ENCODE peak calls at places on chromosomes 7 and 10, in six cellular contexts. N, R, Y, A, M and J are unnamed samples.

GRCh38 chr7:96080021-96080420 is 241.9 kb downstream of the SLC25A13 start:
- DNase-seq in N (no peak), R (no peak), Y (no peak), A (peak), M (no peak), J (no peak)

GRCh38 chr10:123213192-123213591 is 59.0 kb downstream of the BUB3 start:
- DNase-seq in N (no peak), R (no peak), Y (no peak), A (no peak), M (no peak), J (no peak)

GRCh38 chr7:157466473-157467261 is 129.9 kb downstream of the DNAJB6 start:
- DNase-seq in N (peak), R (peak), Y (no peak), A (no peak), M (no peak), J (no peak)

GRCh38 chr7:51256244-51256781 is 60.3 kb downstream of the COBL start:
- DNase-seq in N (no peak), R (peak), Y (no peak), A (no peak), M (no peak), J (no peak)

GRCh38 chr10:61175331-61175730 is 231.3 kb upstream of the RHOBTB1 start:
- DNase-seq in N (no peak), R (no peak), Y (peak), A (peak), M (peak), J (peak)

GRCh38 chr10:31099664-31100063 is 68.0 kb upstream of the ZNF438 start:
- DNase-seq in N (no peak), R (no peak), Y (peak), A (peak), M (peak), J (no peak)

GRCh38 chr10:96090463-96090800 is 39.7 kb upstream of the ZNF518A start:
- DNase-seq in N (no peak), R (no peak), Y (no peak), A (no peak), M (no peak), J (no peak)

GRCh38 chr10:84397735-84398144 is 69.4 kb downstream of the CCSER2 start:
- DNase-seq in N (no peak), R (no peak), Y (no peak), A (no peak), M (no peak), J (no peak)

GRCh38 chr7:88289505-88290129 is 17.1 kb downstream of the STEAP4 start:
- DNase-seq in N (no peak), R (no peak), Y (peak), A (peak), M (peak), J (no peak)

GRCh38 chr7:29606287-29606721 is 42.7 kb downstream of the PRR15 start:
- DNase-seq in N (no peak), R (no peak), Y (peak), A (peak), M (peak), J (no peak)

GRCh38 chr7:51645298-51645697 is 328.7 kb upstream of the COBL start:
- DNase-seq in N (no peak), R (peak), Y (no peak), A (peak), M (peak), J (no peak)

GRCh38 chr10:23512355-23513058 is 73.6 kb downstream of the OTUD1 start:
- DNase-seq in N (no peak), R (no peak), Y (peak), A (peak), M (peak), J (peak)

GRCh38 chr10:11305825-11306601 is 288.3 kb downstream of the CELF2 start:
- DNase-seq in N (no peak), R (no peak), Y (no peak), A (no peak), M (no peak), J (no peak)

GRCh38 chr10:118238573-118239240 is 103.4 kb downstream of the FAM204A start:
- DNase-seq in N (no peak), R (no peak), Y (peak), A (no peak), M (no peak), J (no peak)

GRCh38 chr10:35933940-35934636 is 292.0 kb upstream of the FZD8 start:
- DNase-seq in N (no peak), R (no peak), Y (no peak), A (no peak), M (no peak), J (no peak)

GRCh38 chr7:109206196-109206595 is 636.5 kb downstream of the DNAJB9 start:
- DNase-seq in N (no peak), R (no peak), Y (no peak), A (no peak), M (no peak), J (no peak)

GRCh38 chr10:65110029-65110428 is 1588.8 kb downstream of the REEP3 start:
- DNase-seq in N (no peak), R (no peak), Y (no peak), A (no peak), M (no peak), J (no peak)

GRCh38 chr10:79411546-79412495 is 33.6 kb downstream of the ZCCHC24 start:
- DNase-seq in N (no peak), R (no peak), Y (no peak), A (no peak), M (no peak), J (no peak)

GRCh38 chr7:44232900-44233715 is 32.3 kb downstream of the YKT6 start:
- DNase-seq in N (no peak), R (no peak), Y (no peak), A (no peak), M (no peak), J (no peak)

GRCh38 chr10:128859738-128860386 is 607.2 kb upstream of the MGMT start:
- DNase-seq in N (no peak), R (peak), Y (peak), A (no peak), M (no peak), J (no peak)

GRCh38 chr7:93715234-93715633 is 140.7 kb upstream of the CALCR start:
- DNase-seq in N (peak), R (peak), Y (peak), A (peak), M (peak), J (peak)

DNA sequence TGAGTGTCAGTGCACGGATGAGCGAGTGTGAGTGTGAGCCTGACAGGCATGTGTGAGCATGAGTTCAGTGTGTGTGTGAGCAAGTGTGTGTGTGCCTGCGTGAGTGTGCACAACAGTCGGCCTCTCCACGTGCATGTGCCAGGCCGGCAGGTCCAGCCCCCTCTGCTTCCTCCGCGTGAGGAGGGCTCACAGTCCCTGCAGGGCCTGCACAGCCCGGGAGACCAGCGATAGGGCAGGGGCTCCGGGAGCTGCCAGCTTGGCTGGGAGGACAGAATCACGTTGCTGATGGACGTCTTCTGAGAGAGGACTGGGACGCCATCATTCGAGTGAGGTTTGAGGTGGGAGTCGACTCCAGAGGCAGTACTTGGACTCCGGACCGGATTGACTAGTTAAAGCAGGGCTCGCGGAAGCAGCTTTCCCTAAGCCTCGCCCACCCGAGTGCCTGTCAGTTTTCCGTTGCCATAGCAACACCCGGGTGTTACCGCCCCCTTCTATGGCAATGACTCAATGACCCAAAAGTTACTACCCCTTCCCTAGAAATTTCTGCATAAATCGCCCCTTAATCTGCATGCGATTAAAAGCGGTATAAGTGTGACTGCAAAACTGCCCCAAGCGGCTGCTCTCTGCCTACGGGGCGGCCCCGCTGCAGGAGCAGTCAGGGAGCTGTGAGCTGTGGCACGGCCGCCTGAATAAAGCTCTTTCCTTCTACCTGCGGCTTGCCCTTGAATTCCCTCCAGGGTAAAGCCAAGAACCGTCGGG is 19.7 kb upstream of the CFAP46 start:
- DNase-seq in N (peak), R (peak), Y (peak), A (peak), M (peak), J (peak)
- TF ChIP-seq CTCF in N (no peak), R (peak), Y (peak), A (peak), M (no peak), J (no peak)

DNA sequence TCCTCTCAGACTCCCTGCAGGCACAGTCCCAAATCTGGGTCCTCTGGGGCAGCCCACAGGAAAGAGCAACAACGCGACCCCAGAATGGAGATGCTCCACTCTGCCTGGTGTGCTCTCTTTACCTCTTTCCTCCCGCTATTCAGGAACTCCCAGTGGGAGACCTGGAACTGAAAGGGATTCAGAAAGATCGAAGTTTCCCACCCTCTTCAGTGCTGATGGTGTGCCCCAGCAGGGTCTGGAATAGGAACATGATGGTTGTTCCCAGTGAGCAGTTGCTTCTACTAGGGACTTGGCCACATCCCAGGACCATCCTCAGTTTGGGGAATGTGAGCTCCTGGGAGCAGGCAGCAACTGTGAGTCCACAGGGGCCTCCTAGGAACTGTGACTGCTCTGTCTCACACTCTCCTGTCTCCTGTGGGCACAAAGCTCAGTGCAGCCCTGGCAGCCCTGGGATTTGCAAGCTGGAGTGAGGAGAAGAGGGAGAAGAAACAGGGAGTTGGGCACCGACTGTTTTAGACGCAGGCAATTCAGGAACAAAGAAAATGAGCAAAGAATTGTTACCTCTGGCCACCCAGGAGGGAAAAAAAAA is 17.9 kb downstream of the OR6V1 start:
- DNase-seq in N (no peak), R (peak), Y (no peak), A (no peak), M (no peak), J (no peak)
- TF ChIP-seq CTCF in N (no peak), R (peak), Y (no peak), A (no peak), M (no peak), J (no peak)

DNA sequence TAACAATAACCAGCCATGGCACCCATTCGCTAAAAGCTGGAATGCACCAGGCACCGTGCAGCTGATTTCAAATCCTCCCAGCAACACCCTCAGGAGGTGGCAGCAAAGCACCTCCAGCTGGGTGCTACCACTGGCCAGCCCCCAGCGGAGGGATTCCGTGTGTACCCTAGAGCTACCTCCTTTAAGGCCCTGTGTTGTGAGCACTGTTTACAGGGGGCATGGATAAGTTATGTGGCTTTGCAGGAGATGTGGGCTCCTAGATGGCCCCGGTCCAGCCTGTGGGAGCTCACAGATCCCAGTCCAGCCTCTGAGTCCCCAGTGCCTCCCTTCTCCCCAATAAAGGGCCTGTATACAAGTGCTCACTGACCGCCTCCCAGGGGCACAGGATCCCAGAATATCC is 27.1 kb downstream of the TNRC18 start:
- DNase-seq in N (peak), R (no peak), Y (no peak), A (no peak), M (no peak), J (no peak)
- TF ChIP-seq CTCF in N (peak), R (no peak), Y (no peak), A (no peak), M (no peak), J (no peak)

GRCh38 chr10:69786791-69787190 is 14.9 kb upstream of the COL13A1 start:
- DNase-seq in N (no peak), R (peak), Y (peak), A (peak), M (no peak), J (no peak)
- TF ChIP-seq CTCF in N (peak), R (peak), Y (peak), A (peak), M (peak), J (peak)

GRCh38 chr10:111990734-111991133 is 192.8 kb downstream of the GPAM start:
- DNase-seq in N (no peak), R (peak), Y (peak), A (no peak), M (no peak), J (no peak)
- TF ChIP-seq CTCF in N (no peak), R (peak), Y (peak), A (no peak), M (no peak), J (peak)

GRCh38 chr10:81820418-81820817 is 54.6 kb upstream of the NRG3 start:
- DNase-seq in N (no peak), R (no peak), Y (peak), A (no peak), M (no peak), J (no peak)
- TF ChIP-seq CTCF in N (peak), R (peak), Y (peak), A (peak), M (no peak), J (no peak)

DNA sequence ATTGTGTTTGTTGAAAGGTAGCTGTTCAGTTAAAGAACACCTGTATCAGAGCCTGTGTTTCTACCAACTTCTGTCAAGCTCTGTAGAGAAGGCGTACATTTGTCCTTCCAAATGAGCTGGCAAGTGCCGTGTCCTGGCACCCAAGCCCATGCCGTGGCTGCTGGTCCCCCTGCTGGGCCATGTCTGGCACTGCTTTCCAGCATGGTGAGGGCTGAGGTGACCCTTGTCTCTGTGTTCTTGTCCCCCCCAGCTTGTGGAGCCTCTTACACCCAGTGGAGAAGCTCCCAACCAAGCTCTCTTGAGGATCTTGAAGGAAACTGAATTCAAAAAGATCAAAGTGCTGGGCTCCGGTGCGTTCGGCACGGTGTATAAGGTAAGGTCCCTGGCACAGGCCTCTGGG is 154.9 kb downstream of the EGFR start:
- DNase-seq in N (no peak), R (no peak), Y (no peak), A (no peak), M (no peak), J (no peak)
- TF ChIP-seq CTCF in N (no peak), R (peak), Y (no peak), A (no peak), M (no peak), J (no peak)

DNA sequence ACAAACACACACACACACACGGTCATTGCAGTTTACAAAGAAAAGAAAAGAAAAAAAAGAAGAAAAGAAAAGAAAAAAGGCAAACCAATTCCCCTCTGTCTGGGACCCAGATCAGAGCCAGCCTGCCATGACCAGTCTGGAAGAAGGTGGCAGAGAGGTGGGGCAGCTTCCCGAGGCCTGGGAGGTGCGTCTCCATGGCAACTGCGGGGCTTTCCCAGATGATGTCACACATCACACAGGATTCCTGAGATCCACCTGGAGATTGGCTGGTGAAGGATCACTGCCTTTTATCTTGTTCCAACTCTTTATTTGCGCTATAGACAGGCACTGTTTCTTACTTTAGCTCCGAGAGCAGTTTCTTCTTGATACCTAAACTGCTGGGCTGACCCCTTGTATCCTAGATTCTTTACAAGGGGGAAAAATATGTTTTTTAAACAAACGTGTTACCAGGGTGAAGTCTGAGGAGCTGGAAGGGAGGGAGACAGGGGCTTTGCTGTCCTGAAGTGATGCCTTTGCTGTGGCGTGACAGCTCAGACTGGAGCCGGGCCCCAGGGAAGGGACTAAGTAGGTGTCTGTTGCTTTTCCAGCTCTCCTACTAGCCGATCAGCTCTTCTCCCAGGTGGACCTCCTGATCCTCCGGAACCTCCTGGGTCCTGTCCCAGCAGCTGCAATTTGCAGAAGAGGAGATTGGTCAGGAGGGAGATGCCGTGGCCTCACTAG is 298.5 kb downstream of the KLF6 start:
- DNase-seq in N (peak), R (peak), Y (peak), A (peak), M (peak), J (no peak)
- TF ChIP-seq CTCF in N (no peak), R (no peak), Y (no peak), A (no peak), M (no peak), J (no peak)

DNA sequence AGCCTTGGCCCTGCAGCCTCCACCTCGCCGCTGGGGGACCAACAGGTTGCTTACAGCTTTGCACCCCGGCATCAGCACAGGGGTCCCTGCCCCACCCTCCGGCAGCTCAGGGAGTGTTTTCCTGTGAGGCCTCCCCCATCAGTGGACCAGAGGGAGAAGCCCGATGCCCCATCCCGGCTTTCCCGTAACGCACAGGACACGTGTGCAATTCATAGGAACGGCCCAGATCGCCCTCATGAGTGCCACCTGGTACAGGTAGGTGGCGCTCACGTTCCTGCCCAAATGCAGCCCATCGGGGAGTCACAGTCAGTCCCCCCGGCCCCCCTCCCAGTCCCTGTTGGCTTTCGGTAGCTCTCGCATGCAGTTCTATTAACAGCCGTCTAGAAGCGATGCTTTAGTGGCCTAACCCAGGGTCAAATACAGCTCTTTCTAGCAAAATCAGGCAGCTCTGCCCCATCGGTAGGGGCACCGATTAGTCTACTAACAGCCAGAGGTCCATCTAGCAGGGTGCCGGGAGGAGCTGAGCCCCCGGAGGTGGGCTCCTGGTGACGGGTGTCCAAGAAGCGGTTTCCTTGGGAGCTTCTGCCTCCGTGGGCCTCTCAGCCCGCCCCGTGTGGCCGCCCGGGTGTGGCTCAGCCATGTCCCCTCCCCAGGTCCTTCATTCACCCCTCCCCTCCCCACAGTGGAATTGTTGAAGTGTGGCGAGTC is 48.4 kb upstream of the GTF2IRD1 start:
- DNase-seq in N (no peak), R (peak), Y (no peak), A (no peak), M (no peak), J (no peak)
- TF ChIP-seq CTCF in N (peak), R (peak), Y (no peak), A (peak), M (peak), J (peak)

GRCh38 chr7:66502230-66503035 is 126.2 kb upstream of the KCTD7 start:
- DNase-seq in N (peak), R (no peak), Y (no peak), A (no peak), M (no peak), J (no peak)
- TF ChIP-seq CTCF in N (no peak), R (peak), Y (peak), A (peak), M (peak), J (no peak)